ENCODE peak calls at places on chromosomes 16 and 17, in five cellular contexts. V is dorsolateral prefrontal cortex, W is AG04450, N is posterior cingulate gyrus, T is EL. K is an unnamed sample.

GRCh38 chr16:9845661-9846361 is 336.4 kb downstream of the GRIN2A start:
- DNase-seq in V (no peak), W (no peak), N (no peak), T (peak), K (no peak)

GRCh38 chr16:82671743-82672142 is 45.0 kb downstream of the CDH13 start:
- DNase-seq in V (no peak), W (no peak), N (no peak), T (no peak), K (no peak)

GRCh38 chr16:4520913-4521312 is 17.7 kb downstream of the CDIP1 start:
- DNase-seq in V (no peak), W (no peak), N (no peak), T (no peak), K (no peak)

GRCh38 chr17:61338000-61338864 is 61.4 kb upstream of the TBX2 start:
- DNase-seq in V (peak), W (no peak), N (peak), T (peak), K (peak)

GRCh38 chr17:31313982-31314787 is at the start of gene EVI2B:
- DNase-seq in V (no peak), W (no peak), N (no peak), T (peak), K (no peak)

GRCh38 chr16:81537721-81538561 is 93.3 kb downstream of the CMIP start:
- DNase-seq in V (no peak), W (no peak), N (no peak), T (no peak), K (no peak)

GRCh38 chr16:30794634-30795033 is 7.6 kb upstream of the ZNF629 start:
- DNase-seq in V (no peak), W (no peak), N (no peak), T (no peak), K (no peak)

GRCh38 chr17:73901661-73902415 is 257.6 kb upstream of the SDK2 start:
- DNase-seq in V (no peak), W (no peak), N (no peak), T (no peak), K (no peak)

GRCh38 chr16:85829266-85829665 is 29.8 kb downstream of the COX4I1 start:
- DNase-seq in V (no peak), W (no peak), N (no peak), T (no peak), K (no peak)

GRCh38 chr17:34726536-34727384 is 147.4 kb downstream of the TMEM132E start:
- DNase-seq in V (no peak), W (no peak), N (no peak), T (no peak), K (no peak)

GRCh38 chr17:77491921-77492445 is 351.2 kb downstream of the SEC14L1 start:
- DNase-seq in V (no peak), W (no peak), N (no peak), T (no peak), K (no peak)

GRCh38 chr16:24728891-24729242 is 584 bp upstream of the TNRC6A start:
- DNase-seq in V (no peak), W (no peak), N (no peak), T (no peak), K (no peak)

GRCh38 chr17:1802429-1802828 is 27.3 kb downstream of the SMYD4 start:
- DNase-seq in V (no peak), W (no peak), N (no peak), T (no peak), K (no peak)

GRCh38 chr17:29048440-29049360 is 5.8 kb downstream of the PIPOX start:
- DNase-seq in V (no peak), W (no peak), N (no peak), T (peak), K (no peak)

GRCh38 chr16:3458278-3458851 is 14.9 kb downstream of the NAA60 start:
- DNase-seq in V (no peak), W (no peak), N (no peak), T (peak), K (no peak)

GRCh38 chr17:2405247-2405926 is 4.5 kb upstream of the MNT start:
- DNase-seq in V (no peak), W (peak), N (no peak), T (peak), K (peak)

GRCh38 chr16:23424292-23424958 is 28.6 kb downstream of the COG7 start:
- DNase-seq in V (peak), W (no peak), N (no peak), T (no peak), K (no peak)

GRCh38 chr16:56950455-56950854 is 11.3 kb upstream of the CETP start:
- DNase-seq in V (no peak), W (no peak), N (no peak), T (no peak), K (no peak)

GRCh38 chr16:2056077-2056476 is 8.3 kb downstream of the TSC2 start:
- DNase-seq in V (no peak), W (no peak), N (no peak), T (no peak), K (no peak)

GRCh38 chr16:56855201-56855600 is 9.8 kb upstream of the SLC12A3 start:
- DNase-seq in V (no peak), W (no peak), N (no peak), T (no peak), K (no peak)

GRCh38 chr16:72876981-72877373 is 171.0 kb downstream of the ZFHX3 start:
- DNase-seq in V (no peak), W (no peak), N (no peak), T (peak), K (no peak)

K was measured in amniotic stem cell.